ENCODE peak calls at places on chromosome 12, in six cellular contexts. M is HepG2, H is HCT116, O is K562, N is H1, J is SK-N-SH. S is an unnamed sample. For H3K27me3, the result is how much of the 10 kb centered on the place peaks cover.

GRCh38 chr12:28083816-28084678 is 106.2 kb upstream of the CCDC91 start:
- DNase-seq in O (no peak), H (no peak), J (no peak), M (no peak), N (no peak), S (no peak)

GRCh38 chr12:24562761-24563392 is 386.0 kb downstream of the BCAT1 start:
- DNase-seq in O (no peak), H (no peak), M (no peak), N (peak), J (peak), S (no peak)

GRCh38 chr12:56110571-56110970 is 5.9 kb upstream of the RPL41 start:
- DNase-seq in H (no peak), O (no peak), J (no peak), N (no peak), M (no peak), S (no peak)

GRCh38 chr12:46549527-46550265 is 177.1 kb upstream of the SLC38A2 start:
- DNase-seq in N (no peak), H (peak), O (no peak), J (no peak), M (no peak), S (no peak)

GRCh38 chr12:18703916-18704315 is 33.9 kb downstream of the PLCZ1 start:
- DNase-seq in M (no peak), J (no peak), O (no peak), N (no peak), H (no peak), S (no peak)

GRCh38 chr12:111304642-111305071 is 64.2 kb downstream of the PHETA1 start:
- DNase-seq in N (peak), M (no peak), H (peak), O (peak), J (no peak), S (peak)

GRCh38 chr12:20716037-20716436 is 20.9 kb downstream of the SLCO1C1 start:
- DNase-seq in H (peak), M (no peak), J (no peak), N (no peak), O (no peak), S (peak)

GRCh38 chr12:114713466-114714215 is 29.7 kb upstream of the TBX3 start:
- DNase-seq in O (no peak), H (no peak), J (no peak), M (peak), N (no peak), S (no peak)

GRCh38 chr12:75981773-75982564 is 49.6 kb downstream of the PHLDA1 start:
- DNase-seq in N (no peak), H (peak), M (no peak), J (no peak), O (peak), S (no peak)

GRCh38 chr12:74031045-74031444 is 506.6 kb upstream of the ATXN7L3B start:
- DNase-seq in M (no peak), H (no peak), O (no peak), J (no peak), N (no peak), S (no peak)

GRCh38 chr12:23657598-23657997 is 291.9 kb downstream of the SOX5 start:
- DNase-seq in H (no peak), N (no peak), M (no peak), J (no peak), O (no peak), S (no peak)

GRCh38 chr12:66200110-66200509 is 11.1 kb downstream of the IRAK3 start:
- DNase-seq in J (no peak), N (no peak), H (no peak), M (no peak), O (no peak), S (no peak)

GRCh38 chr12:116015525-116015924 is 262.0 kb downstream of the MED13L start:
- DNase-seq in M (peak), J (peak), N (no peak), H (no peak), O (no peak), S (no peak)

GRCh38 chr12:13208533-13209278 is 12.2 kb downstream of the EMP1 start:
- DNase-seq in M (no peak), O (no peak), H (no peak), N (peak), J (peak), S (no peak)

GRCh38 chr12:129614221-129614885 is 289.5 kb downstream of the TMEM132D start:
- DNase-seq in H (no peak), M (no peak), O (no peak), N (no peak), J (no peak), S (no peak)

GRCh38 chr12:127941332-127941731 is 325.6 kb upstream of the TMEM132C start:
- DNase-seq in O (no peak), J (no peak), N (no peak), H (no peak), M (no peak), S (no peak)

GRCh38 chr12:47715877-47716548 is 9.3 kb downstream of the ENDOU start:
- DNase-seq in J (no peak), O (no peak), H (no peak), N (peak), M (no peak), S (no peak)

GRCh38 chr12:11862794-11863193 is 207.9 kb upstream of the BCL2L14 start:
- DNase-seq in H (no peak), J (no peak), O (no peak), N (no peak), M (no peak), S (no peak)

DNA sequence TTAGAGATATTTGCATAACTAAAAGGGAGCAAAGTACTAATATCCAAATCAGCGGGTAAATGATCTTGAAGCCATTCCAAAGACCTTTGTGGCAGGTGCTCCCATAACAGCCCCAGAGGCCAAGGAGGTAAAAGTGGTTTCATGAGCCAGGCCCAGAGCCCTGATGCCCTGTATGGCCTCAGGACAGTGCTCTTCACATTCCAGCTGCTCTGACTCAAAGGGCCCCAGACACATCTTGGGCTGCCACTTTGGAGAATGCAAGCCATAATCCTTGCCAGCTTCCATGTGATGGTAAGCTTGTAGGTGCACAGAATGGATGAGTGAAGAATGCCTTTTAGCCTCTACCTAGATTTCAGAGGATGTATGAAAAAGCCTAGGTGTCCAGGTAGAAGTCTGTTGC is 933.4 kb downstream of the SLC16A7 start:
- DNase-seq in J (no peak), O (no peak), H (no peak), M (no peak), N (no peak), S (no peak)
- TF ChIP-seq YY1 in J (no peak), O (no peak), H (no peak), M (no peak), N (no peak), S (no peak)

DNA sequence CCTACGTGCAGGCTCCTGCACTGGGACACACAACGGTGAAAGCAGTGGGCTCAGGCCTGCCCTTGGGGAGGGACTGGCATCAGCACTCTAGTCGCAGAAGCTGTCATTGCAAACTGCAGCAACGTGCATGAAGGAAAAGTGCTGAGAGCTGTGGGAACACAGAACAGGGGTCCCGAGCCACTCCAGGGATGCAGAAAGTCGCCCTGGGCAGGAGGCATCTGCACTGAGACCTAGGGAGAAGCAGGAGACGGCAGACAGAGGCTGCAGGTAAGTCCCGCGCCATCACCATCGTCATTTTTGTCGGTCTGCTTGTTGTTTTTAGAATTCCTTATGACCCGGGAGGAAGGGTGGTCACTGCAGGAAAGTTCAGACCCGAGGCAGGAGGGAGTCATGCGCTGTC is 21.6 kb upstream of the RIMBP2 start:
- DNase-seq in N (no peak), H (no peak), O (no peak), M (no peak), J (no peak), S (no peak)
- H3K27me3 ChIP-seq in N (under half), H (under half), O (under half), M (under half), J (under half), S (under half)

GRCh38 chr12:29962276-29963035 is 178.7 kb upstream of the TMTC1 start:
- DNase-seq in H (no peak), M (no peak), J (no peak), N (no peak), O (no peak), S (no peak)

GRCh38 chr12:29961231-29961630 is 177.5 kb upstream of the TMTC1 start:
- DNase-seq in J (no peak), N (no peak), O (no peak), M (no peak), H (no peak), S (no peak)

GRCh38 chr12:29960113-29960512 is 176.4 kb upstream of the TMTC1 start:
- DNase-seq in N (no peak), J (no peak), M (no peak), H (no peak), O (no peak), S (no peak)

DNA sequence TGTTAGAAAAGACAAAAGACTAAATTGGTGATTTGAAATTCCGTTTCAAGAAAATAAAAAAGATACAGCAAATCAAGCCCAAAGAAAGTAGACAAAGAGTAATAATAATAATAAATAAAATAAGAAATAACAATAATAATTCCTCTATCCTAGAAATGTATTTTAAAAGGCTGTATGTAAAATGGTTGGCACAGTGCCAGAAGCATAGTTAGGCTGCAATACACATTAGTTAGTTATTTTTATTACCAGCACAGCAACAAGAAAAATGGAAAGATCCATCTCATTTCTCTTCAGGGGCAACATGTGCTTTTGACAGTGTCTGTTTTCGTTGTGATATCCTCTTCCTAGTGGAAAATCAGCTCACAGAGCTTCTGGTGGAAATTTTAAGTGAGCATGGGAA is 174.1 kb upstream of the TMTC1 start:
- DNase-seq in O (no peak), N (no peak), H (no peak), J (no peak), M (no peak), S (no peak)
- TF ChIP-seq YY1 in O (no peak), N (no peak), H (no peak), J (no peak), M (no peak), S (no peak)

GRCh38 chr12:132605892-132606291 is 4.5 kb downstream of the LRCOL1 start:
- DNase-seq in M (no peak), H (no peak), N (no peak), O (no peak), J (no peak), S (no peak)

GRCh38 chr12:132603240-132604107 is 6.9 kb downstream of the LRCOL1 start:
- DNase-seq in M (no peak), H (no peak), J (peak), N (no peak), O (no peak), S (no peak)

GRCh38 chr12:132604108-132605054 is 6.0 kb downstream of the LRCOL1 start:
- DNase-seq in J (peak), O (no peak), H (no peak), N (no peak), M (no peak), S (no peak)

GRCh38 chr12:132606466-132606865 is 3.9 kb downstream of the LRCOL1 start:
- DNase-seq in O (no peak), J (peak), M (no peak), N (no peak), H (no peak), S (no peak)

DNA sequence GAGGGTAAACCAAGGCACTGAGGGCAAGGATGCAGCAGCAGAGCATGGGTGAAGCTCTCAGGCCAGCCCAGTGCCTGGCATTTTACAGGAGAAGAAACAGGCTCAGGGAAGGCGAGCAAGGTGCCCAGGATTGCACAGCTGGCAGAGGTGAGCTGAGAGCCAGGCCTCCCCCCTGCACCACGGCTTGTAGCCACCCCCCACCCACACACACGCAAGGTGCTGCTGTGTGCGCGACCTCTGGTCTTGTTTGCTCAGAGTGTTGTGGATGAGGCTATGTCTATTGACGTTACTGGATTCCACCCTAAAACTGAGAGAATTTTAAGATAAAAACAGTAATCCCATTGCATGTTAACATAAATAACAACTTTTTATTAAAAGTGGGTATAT is 5.3 kb downstream of the LRCOL1 start:
- DNase-seq in O (no peak), M (no peak), J (no peak), H (no peak), N (no peak), S (no peak)
- H3K27me3 ChIP-seq in O (half or more), M (half or more), J (half or more), H (under half), N (under half), S (half or more)

GRCh38 chr12:86770871-86771270 is 514.7 kb upstream of the MGAT4C start:
- DNase-seq in M (no peak), O (no peak), H (no peak), J (no peak), N (no peak), S (no peak)

GRCh38 chr12:86774841-86775386 is 518.7 kb upstream of the MGAT4C start:
- DNase-seq in O (no peak), J (no peak), M (no peak), N (no peak), H (no peak), S (no peak)

GRCh38 chr12:86777335-86777734 is 521.1 kb upstream of the MGAT4C start:
- DNase-seq in H (no peak), N (no peak), J (no peak), M (no peak), O (no peak), S (no peak)

GRCh38 chr12:86772688-86773087 is 516.5 kb upstream of the MGAT4C start:
- DNase-seq in J (no peak), O (no peak), N (no peak), M (no peak), H (no peak), S (no peak)
- TF ChIP-seq YY1 in J (no peak), O (no peak), N (no peak), M (no peak), H (no peak), S (no peak)

GRCh38 chr12:53791735-53792326 is 40.1 kb upstream of the CISTR start:
- DNase-seq in H (peak), J (no peak), N (peak), O (peak), M (no peak), S (no peak)

GRCh38 chr12:53789570-53789969 is 37.8 kb upstream of the CISTR start:
- DNase-seq in N (no peak), M (no peak), J (no peak), H (no peak), O (no peak), S (no peak)

GRCh38 chr12:53788892-53789291 is 37.1 kb upstream of the CISTR start:
- DNase-seq in M (no peak), H (no peak), O (no peak), N (no peak), J (no peak), S (no peak)

GRCh38 chr12:53795927-53796326 is 44.1 kb upstream of the CISTR start:
- DNase-seq in O (no peak), N (no peak), M (no peak), J (no peak), H (no peak), S (no peak)

GRCh38 chr12:53793221-53793620 is 41.4 kb upstream of the CISTR start:
- DNase-seq in O (no peak), H (no peak), M (no peak), J (no peak), N (no peak), S (no peak)
- H3K27me3 ChIP-seq in O (under half), H (under half), M (under half), J (half or more), N (under half), S (under half)

DNA sequence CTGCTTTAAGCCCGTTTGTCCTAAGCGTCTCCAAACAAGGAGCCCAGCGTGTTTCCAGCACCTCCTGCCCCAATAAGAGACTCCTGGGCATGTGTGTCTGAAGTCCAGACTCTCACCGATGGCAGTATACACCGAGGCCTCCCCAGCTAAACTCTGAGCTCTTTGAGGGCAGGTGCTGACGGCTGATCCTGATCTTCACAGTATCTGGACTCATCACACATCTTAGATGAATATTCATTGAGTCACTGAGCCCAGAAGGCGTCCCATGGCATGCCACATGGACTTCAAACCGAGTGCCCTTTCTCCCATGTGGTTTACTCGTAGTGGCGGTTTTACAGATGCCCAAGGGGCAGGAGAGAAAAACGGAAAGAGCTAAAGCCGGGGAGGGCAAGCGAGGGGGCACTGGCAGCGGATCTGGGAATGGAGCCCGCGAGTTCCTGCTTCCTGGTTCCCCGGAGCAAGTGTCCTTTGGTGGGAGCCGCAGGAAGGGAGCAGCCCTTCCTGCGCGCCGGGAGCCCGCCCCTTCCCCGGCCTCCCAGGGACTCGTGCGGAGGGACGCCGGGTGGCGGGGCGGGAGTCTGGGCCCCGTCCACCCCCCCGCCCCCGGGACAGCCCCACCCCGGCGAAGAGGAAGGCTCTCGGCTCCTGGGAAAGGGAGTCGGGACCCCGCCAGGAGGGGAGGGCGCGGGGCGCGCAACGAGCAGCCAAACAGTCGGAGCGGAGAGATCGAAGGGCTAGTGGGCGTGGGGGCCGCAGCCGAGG is 584 bp upstream of the TEAD4 start:
- DNase-seq in M (peak), N (peak), O (peak), J (peak), H (peak), S (peak)
- TF ChIP-seq YY1 in M (peak), N (no peak), O (no peak), J (no peak), H (no peak), S (no peak)

DNA sequence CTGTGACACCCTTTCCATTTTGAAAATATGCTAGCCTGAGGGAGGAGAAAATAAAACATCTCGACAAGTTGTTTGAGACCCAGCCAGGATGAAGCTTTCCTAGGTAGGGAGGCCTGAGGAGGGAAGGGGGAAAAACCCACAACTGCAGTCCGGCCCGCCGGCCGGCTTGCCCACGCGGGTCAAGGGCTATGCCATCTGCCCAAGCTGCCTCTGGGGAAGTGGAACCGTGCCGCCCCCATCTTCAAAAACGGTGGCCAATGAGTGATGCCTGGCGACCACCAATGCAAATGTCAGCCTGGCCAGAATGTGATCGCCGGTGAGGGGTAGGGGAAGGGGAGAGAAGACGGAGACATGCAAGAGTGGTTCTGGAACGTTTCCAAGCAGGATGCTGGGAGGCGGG is 263.5 kb upstream of the ALG10B start:
- DNase-seq in J (no peak), N (no peak), H (no peak), M (no peak), O (no peak), S (no peak)
- H3K27me3 ChIP-seq in J (under half), N (under half), H (under half), M (under half), O (under half), S (under half)

DNA sequence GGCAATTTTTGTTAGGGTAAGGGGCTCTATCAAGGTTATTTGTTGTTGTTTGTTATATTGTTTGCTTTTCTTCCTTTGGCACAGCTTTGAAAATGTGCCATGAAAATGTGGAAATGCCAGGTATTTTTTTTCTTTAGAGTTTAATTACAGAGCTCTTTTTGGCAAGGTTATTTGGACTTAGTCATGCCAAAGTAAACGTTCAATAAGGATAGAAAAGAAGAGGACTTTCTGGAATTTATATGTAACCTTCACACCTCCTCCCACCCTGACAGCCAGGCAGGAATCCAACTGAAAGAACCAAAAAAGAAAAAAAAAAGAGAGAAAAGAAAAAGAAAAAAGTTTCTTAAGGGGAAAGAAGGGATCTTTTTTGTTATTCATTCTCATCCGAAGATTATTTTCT is 217.8 kb downstream of the KITLG start:
- DNase-seq in J (no peak), H (no peak), N (no peak), M (no peak), O (no peak), S (no peak)
- TF ChIP-seq YY1 in J (no peak), H (no peak), N (no peak), M (no peak), O (no peak), S (no peak)

S was measured in NT2/D1.